ENCODE peak calls at places on chromosomes 5 and 9, in seven cellular contexts. T is coronary artery; A is tibial artery; I is CD4-positive, alpha-beta memory T cell; M is H9; O is tibial nerve; H is kidney. Q is an unnamed sample.

GRCh38 chr5:82512025-82512424 is 233.9 kb upstream of the RPS23 start:
- DNase-seq in T (no peak), A (no peak), I (no peak), M (no peak), O (no peak), H (no peak), Q (no peak)

GRCh38 chr9:84061613-84062205 is 81.1 kb downstream of the RMI1 start:
- DNase-seq in T (no peak), A (no peak), I (no peak), M (no peak), O (no peak), H (no peak), Q (no peak)

GRCh38 chr9:126932871-126933321 is 18.3 kb downstream of the RALGPS1 start:
- DNase-seq in T (no peak), A (no peak), I (no peak), M (peak), O (no peak), H (no peak), Q (no peak)

GRCh38 chr9:133098104-133098754 is 22.8 kb downstream of the RALGDS start:
- DNase-seq in T (no peak), A (no peak), I (no peak), M (no peak), O (no peak), H (peak), Q (no peak)

GRCh38 chr5:6472792-6473191 is 24.1 kb downstream of the UBE2QL1 start:
- DNase-seq in T (no peak), A (peak), I (no peak), M (no peak), O (no peak), H (no peak), Q (no peak)

GRCh38 chr5:23343121-23343520 is 164.3 kb upstream of the PRDM9 start:
- DNase-seq in T (no peak), A (no peak), I (no peak), M (no peak), O (no peak), H (no peak), Q (no peak)

GRCh38 chr9:89532478-89532877 is 34.6 kb upstream of the SEMA4D start:
- DNase-seq in T (no peak), A (no peak), I (no peak), M (no peak), O (no peak), H (no peak), Q (no peak)

GRCh38 chr5:114305402-114306207 is 56.3 kb upstream of the KCNN2 start:
- DNase-seq in T (no peak), A (no peak), I (no peak), M (peak), O (no peak), H (no peak), Q (no peak)

GRCh38 chr5:151202381-151203139 is 21.3 kb downstream of the CCDC69 start:
- DNase-seq in T (no peak), A (no peak), I (no peak), M (no peak), O (no peak), H (no peak), Q (no peak)

GRCh38 chr9:126062158-126062929 is 264.3 kb upstream of the MVB12B start:
- DNase-seq in T (no peak), A (no peak), I (no peak), M (no peak), O (no peak), H (no peak), Q (no peak)

GRCh38 chr9:117772960-117773359 is 68.8 kb downstream of the TLR4 start:
- DNase-seq in T (no peak), A (no peak), I (no peak), M (no peak), O (no peak), H (no peak), Q (no peak)

GRCh38 chr5:111551569-111552275 is 39.4 kb upstream of the STARD4 start:
- DNase-seq in T (no peak), A (no peak), I (no peak), M (no peak), O (no peak), H (no peak), Q (no peak)
- H3K27ac ChIP-seq in T (no peak), A (no peak), I (no peak), M (no peak), O (no peak), H (no peak), Q (no peak)

GRCh38 chr9:92257327-92257726 is 36.2 kb downstream of the IARS1 start:
- DNase-seq in T (no peak), A (no peak), I (no peak), M (no peak), O (no peak), H (no peak), Q (no peak)

GRCh38 chr9:92253656-92254055 is 39.8 kb downstream of the IARS1 start:
- DNase-seq in T (no peak), A (no peak), I (no peak), M (no peak), O (no peak), H (no peak), Q (no peak)

GRCh38 chr9:92254401-92255337 is 38.8 kb downstream of the IARS1 start:
- DNase-seq in T (no peak), A (no peak), I (no peak), M (no peak), O (no peak), H (no peak), Q (no peak)
- H3K27ac ChIP-seq in T (no peak), A (no peak), I (no peak), M (no peak), O (no peak), H (no peak), Q (peak)

GRCh38 chr9:109478204-109478563 is 19.9 kb downstream of the PTPN3 start:
- DNase-seq in T (no peak), A (no peak), I (no peak), M (no peak), O (no peak), H (no peak), Q (no peak)

GRCh38 chr9:109478665-109479380 is 19.3 kb downstream of the PTPN3 start:
- DNase-seq in T (no peak), A (no peak), I (no peak), M (no peak), O (no peak), H (no peak), Q (no peak)

GRCh38 chr9:109477269-109478203 is 20.6 kb downstream of the PTPN3 start:
- DNase-seq in T (no peak), A (no peak), I (no peak), M (no peak), O (no peak), H (peak), Q (no peak)

GRCh38 chr9:109481747-109482325 is 16.3 kb downstream of the PTPN3 start:
- DNase-seq in T (no peak), A (no peak), I (no peak), M (no peak), O (no peak), H (no peak), Q (no peak)

DNA sequence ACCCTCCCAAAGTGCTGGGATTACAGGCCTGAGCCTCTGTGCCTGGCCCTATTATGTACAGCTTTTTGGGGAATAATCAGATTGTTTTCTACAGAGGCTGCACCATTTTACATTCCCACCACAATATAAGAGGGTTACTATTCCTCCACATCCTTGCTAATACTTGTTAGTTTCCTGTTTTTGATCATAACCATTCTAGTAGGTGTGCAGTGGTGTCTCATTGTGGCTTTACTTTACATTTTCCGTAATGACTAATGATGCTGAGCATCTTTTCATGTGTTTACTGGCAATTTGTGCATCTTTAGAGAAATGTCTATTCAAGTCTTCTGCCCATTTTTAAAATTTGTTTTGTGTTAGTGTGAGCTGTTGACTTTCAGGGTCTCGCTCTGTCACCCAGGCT is 18.3 kb downstream of the PTPN3 start:
- DNase-seq in T (no peak), A (no peak), I (no peak), M (no peak), O (no peak), H (no peak), Q (no peak)
- H3K27ac ChIP-seq in T (no peak), A (no peak), I (no peak), M (no peak), O (no peak), H (no peak), Q (no peak)

DNA sequence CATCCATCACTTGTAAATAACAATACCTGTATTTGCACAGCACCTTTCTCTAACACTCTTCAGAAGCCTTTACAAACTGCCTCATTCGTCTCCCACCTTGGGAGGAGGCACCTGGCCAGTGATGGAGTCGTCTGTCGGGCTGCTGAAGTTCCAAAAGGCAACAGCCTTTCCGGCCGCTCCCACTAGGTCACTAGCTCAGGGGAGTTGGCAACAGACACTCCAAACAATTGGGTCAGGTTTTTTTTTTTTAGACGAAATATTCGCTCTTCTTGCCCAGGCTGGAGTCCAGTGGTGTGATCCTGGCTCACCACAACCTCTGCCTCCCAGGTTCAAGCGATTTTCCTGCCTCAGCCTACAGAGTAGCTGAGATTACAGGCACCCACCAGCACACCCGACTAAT is 4.0 kb downstream of the DAP start:
- DNase-seq in T (no peak), A (no peak), I (no peak), M (no peak), O (no peak), H (no peak), Q (no peak)
- H3K27ac ChIP-seq in T (no peak), A (peak), I (no peak), M (no peak), O (no peak), H (no peak), Q (no peak)

GRCh38 chr9:33329117-33329563 is 38.8 kb downstream of the NFX1 start:
- DNase-seq in T (peak), A (peak), I (no peak), M (no peak), O (no peak), H (no peak), Q (no peak)
- H3K27ac ChIP-seq in T (peak), A (peak), I (no peak), M (no peak), O (no peak), H (peak), Q (no peak)

DNA sequence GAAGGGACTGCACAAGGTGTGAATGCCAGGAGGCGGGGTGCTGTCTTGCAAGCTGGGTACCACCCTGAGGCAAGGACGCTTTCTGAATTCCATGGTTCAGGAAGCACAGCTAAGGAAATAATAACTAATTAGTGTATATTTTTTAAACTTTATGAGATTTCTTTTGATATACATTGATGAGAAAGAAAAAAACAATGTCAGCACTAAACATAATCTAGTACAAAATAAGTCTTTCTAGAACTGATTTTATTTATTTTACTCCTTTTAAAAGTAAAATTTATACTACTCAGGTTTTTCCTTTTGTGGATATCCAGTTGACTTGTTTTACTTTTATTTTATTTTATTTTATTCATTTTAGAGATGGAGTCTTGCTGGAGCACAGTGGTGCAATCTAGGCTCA is 3.6 kb downstream of the DNAJC21 start:
- DNase-seq in T (no peak), A (no peak), I (no peak), M (no peak), O (no peak), H (no peak), Q (no peak)
- H3K27ac ChIP-seq in T (no peak), A (no peak), I (no peak), M (no peak), O (no peak), H (no peak), Q (no peak)